ENCODE peak calls at places on chromosomes 12 and 14, in four cellular contexts. One of them, this sample, is unnamed.

GRCh38 chr12:2924019-2924418 is 33.3 kb downstream of the TULP3 start:
- DNase-seq in COR-L47: no peak
- DNase-seq in uterus: no peak
- DNase-seq in activated CD4-positive, CD25-positive, alpha-beta regulatory T cell: no peak
- DNase-seq in this sample: no peak

GRCh38 chr12:107635139-107635538 is 50.5 kb upstream of the PWP1 start:
- DNase-seq in COR-L47: no peak
- DNase-seq in activated CD4-positive, CD25-positive, alpha-beta regulatory T cell: no peak
- DNase-seq in uterus: no peak
- DNase-seq in this sample: no peak

GRCh38 chr12:93302331-93303229 is 75.1 kb upstream of the NUDT4 start:
- DNase-seq in uterus: no peak
- DNase-seq in activated CD4-positive, CD25-positive, alpha-beta regulatory T cell: no peak
- DNase-seq in COR-L47: no peak
- DNase-seq in this sample: no peak

GRCh38 chr12:46547421-46548340 is 175.1 kb upstream of the SLC38A2 start:
- DNase-seq in uterus: no peak
- DNase-seq in COR-L47: no peak
- DNase-seq in activated CD4-positive, CD25-positive, alpha-beta regulatory T cell: no peak
- DNase-seq in this sample: no peak

GRCh38 chr12:8622681-8623080 is 10.0 kb upstream of the AICDA start:
- DNase-seq in COR-L47: no peak
- DNase-seq in activated CD4-positive, CD25-positive, alpha-beta regulatory T cell: no peak
- DNase-seq in uterus: no peak
- DNase-seq in this sample: no peak

GRCh38 chr12:16220120-16220519 is 57.4 kb downstream of the SLC15A5 start:
- DNase-seq in COR-L47: no peak
- DNase-seq in uterus: no peak
- DNase-seq in activated CD4-positive, CD25-positive, alpha-beta regulatory T cell: no peak
- DNase-seq in this sample: no peak

GRCh38 chr12:67667276-67668073 is 18.9 kb downstream of the DYRK2 start:
- DNase-seq in COR-L47: no peak
- DNase-seq in activated CD4-positive, CD25-positive, alpha-beta regulatory T cell: no peak
- DNase-seq in uterus: peak; percentile 65
- DNase-seq in this sample: no peak

GRCh38 chr14:50089213-50089612 is 27.2 kb downstream of the VCPKMT start:
- DNase-seq in activated CD4-positive, CD25-positive, alpha-beta regulatory T cell: no peak
- DNase-seq in COR-L47: no peak
- DNase-seq in uterus: no peak
- DNase-seq in this sample: no peak

GRCh38 chr12:23060161-23060560 is 435.2 kb downstream of the ETNK1 start:
- DNase-seq in COR-L47: no peak
- DNase-seq in activated CD4-positive, CD25-positive, alpha-beta regulatory T cell: no peak
- DNase-seq in uterus: no peak
- DNase-seq in this sample: no peak

GRCh38 chr12:26152507-26153102 is 27.8 kb upstream of the BHLHE41 start:
- DNase-seq in uterus: no peak
- DNase-seq in activated CD4-positive, CD25-positive, alpha-beta regulatory T cell: no peak
- DNase-seq in COR-L47: no peak
- DNase-seq in this sample: no peak

GRCh38 chr12:108622425-108622824 is 11.3 kb downstream of the SELPLG start:
- DNase-seq in uterus: no peak
- DNase-seq in activated CD4-positive, CD25-positive, alpha-beta regulatory T cell: no peak
- DNase-seq in COR-L47: peak; percentile 41
- DNase-seq in this sample: no peak

GRCh38 chr12:27185234-27186045 is 58.6 kb upstream of the STK38L start:
- DNase-seq in COR-L47: no peak
- DNase-seq in uterus: no peak
- DNase-seq in activated CD4-positive, CD25-positive, alpha-beta regulatory T cell: no peak
- DNase-seq in this sample: no peak

GRCh38 chr12:18886962-18887361 is 149.0 kb downstream of the CAPZA3 start:
- DNase-seq in COR-L47: no peak
- DNase-seq in uterus: no peak
- DNase-seq in activated CD4-positive, CD25-positive, alpha-beta regulatory T cell: no peak
- DNase-seq in this sample: no peak

GRCh38 chr14:93109572-93110481 is 5.9 kb downstream of the ITPK1 start:
- DNase-seq in activated CD4-positive, CD25-positive, alpha-beta regulatory T cell: no peak
- DNase-seq in uterus: no peak
- DNase-seq in COR-L47: no peak
- DNase-seq in this sample: no peak

This sample was measured in LoVo.